ENCODE peak calls at places on chromosomes 7 and 10, in seven cellular contexts. One of them, this sample, is unnamed.
A peak's percentile ranks its signal among the peaks of the same experiment; 100 is the strongest.

GRCh38 chr7:99679032-99679399 is 780 bp downstream of the CYP3A5 start:
- DNase-seq in tibial nerve: no peak
- DNase-seq in epithelial cell of esophagus: peak; percentile 64
- DNase-seq in astrocyte of the spinal cord: no peak
- DNase-seq in fibroblast of mammary gland: peak; percentile 70
- DNase-seq in fibroblast of the aortic adventitia: no peak
- DNase-seq in epithelial cell of proximal tubule: peak; percentile 66
- DNase-seq in this sample: peak; percentile 5

GRCh38 chr10:125707852-125708468 is 11.5 kb upstream of the EDRF1 start:
- DNase-seq in tibial nerve: no peak
- DNase-seq in epithelial cell of esophagus: peak; percentile 60
- DNase-seq in astrocyte of the spinal cord: peak; percentile 14
- DNase-seq in fibroblast of mammary gland: peak; percentile 22
- DNase-seq in fibroblast of the aortic adventitia: peak; percentile 25
- DNase-seq in epithelial cell of proximal tubule: peak; percentile 61
- DNase-seq in this sample: no peak

GRCh38 chr10:105757302-105757701 is 1116.2 kb downstream of the SORCS3 start:
- DNase-seq in tibial nerve: no peak
- DNase-seq in epithelial cell of esophagus: no peak
- DNase-seq in astrocyte of the spinal cord: no peak
- DNase-seq in fibroblast of mammary gland: no peak
- DNase-seq in fibroblast of the aortic adventitia: no peak
- DNase-seq in epithelial cell of proximal tubule: no peak
- DNase-seq in this sample: no peak

GRCh38 chr7:119175916-119176627 is 951.6 kb downstream of the ANKRD7 start:
- DNase-seq in tibial nerve: peak; percentile 75
- DNase-seq in epithelial cell of esophagus: peak; percentile 84
- DNase-seq in astrocyte of the spinal cord: peak; percentile 76
- DNase-seq in fibroblast of mammary gland: peak; percentile 74
- DNase-seq in fibroblast of the aortic adventitia: peak; percentile 46
- DNase-seq in epithelial cell of proximal tubule: peak; percentile 39
- DNase-seq in this sample: peak; percentile 67

GRCh38 chr7:150514748-150515222 is at the start of gene GIMAP7:
- DNase-seq in tibial nerve: no peak
- DNase-seq in epithelial cell of esophagus: no peak
- DNase-seq in astrocyte of the spinal cord: no peak
- DNase-seq in fibroblast of mammary gland: no peak
- DNase-seq in fibroblast of the aortic adventitia: no peak
- DNase-seq in epithelial cell of proximal tubule: no peak
- DNase-seq in this sample: no peak

GRCh38 chr7:102064361-102065025 is 222.2 kb upstream of the SH2B2 start:
- DNase-seq in tibial nerve: no peak
- DNase-seq in epithelial cell of esophagus: peak; percentile 82
- DNase-seq in astrocyte of the spinal cord: no peak
- DNase-seq in fibroblast of mammary gland: no peak
- DNase-seq in fibroblast of the aortic adventitia: no peak
- DNase-seq in epithelial cell of proximal tubule: no peak
- DNase-seq in this sample: peak; percentile 69

GRCh38 chr7:26843696-26844095 is 20.7 kb downstream of the SKAP2 start:
- DNase-seq in tibial nerve: no peak
- DNase-seq in epithelial cell of esophagus: peak; percentile 8
- DNase-seq in astrocyte of the spinal cord: peak; percentile 46
- DNase-seq in fibroblast of mammary gland: peak; percentile 49
- DNase-seq in fibroblast of the aortic adventitia: peak; percentile 21
- DNase-seq in epithelial cell of proximal tubule: no peak
- DNase-seq in this sample: peak; percentile 20

GRCh38 chr7:3028071-3028766 is 15.4 kb downstream of the CARD11 start:
- DNase-seq in tibial nerve: peak; percentile 14
- DNase-seq in epithelial cell of esophagus: peak; percentile 85
- DNase-seq in astrocyte of the spinal cord: peak; percentile 63
- DNase-seq in fibroblast of mammary gland: peak; percentile 69
- DNase-seq in fibroblast of the aortic adventitia: peak; percentile 21
- DNase-seq in epithelial cell of proximal tubule: peak; percentile 30
- DNase-seq in this sample: peak; percentile 56

GRCh38 chr10:110648743-110649651 is 4.9 kb downstream of the RBM20 start:
- DNase-seq in tibial nerve: no peak
- DNase-seq in epithelial cell of esophagus: peak; percentile 9
- DNase-seq in astrocyte of the spinal cord: no peak
- DNase-seq in fibroblast of mammary gland: peak; percentile 32
- DNase-seq in fibroblast of the aortic adventitia: no peak
- DNase-seq in epithelial cell of proximal tubule: no peak
- DNase-seq in this sample: no peak

GRCh38 chr7:86911703-86912102 is 147.8 kb downstream of the ELAPOR2 start:
- DNase-seq in tibial nerve: no peak
- DNase-seq in epithelial cell of esophagus: peak; percentile 2
- DNase-seq in astrocyte of the spinal cord: no peak
- DNase-seq in fibroblast of mammary gland: peak; percentile 15
- DNase-seq in fibroblast of the aortic adventitia: no peak
- DNase-seq in epithelial cell of proximal tubule: no peak
- DNase-seq in this sample: no peak

GRCh38 chr7:17229257-17229656 is 69.2 kb upstream of the AHR start:
- DNase-seq in tibial nerve: no peak
- DNase-seq in epithelial cell of esophagus: no peak
- DNase-seq in astrocyte of the spinal cord: no peak
- DNase-seq in fibroblast of mammary gland: no peak
- DNase-seq in fibroblast of the aortic adventitia: no peak
- DNase-seq in epithelial cell of proximal tubule: no peak
- DNase-seq in this sample: no peak

GRCh38 chr10:99410876-99411275 is 19.5 kb downstream of the GOT1 start:
- DNase-seq in tibial nerve: no peak
- DNase-seq in epithelial cell of esophagus: no peak
- DNase-seq in astrocyte of the spinal cord: no peak
- DNase-seq in fibroblast of mammary gland: no peak
- DNase-seq in fibroblast of the aortic adventitia: no peak
- DNase-seq in epithelial cell of proximal tubule: no peak
- DNase-seq in this sample: no peak

GRCh38 chr10:24468281-24468751 is 255.4 kb downstream of the ARHGAP21 start:
- DNase-seq in tibial nerve: no peak
- DNase-seq in epithelial cell of esophagus: no peak
- DNase-seq in astrocyte of the spinal cord: peak; percentile 56
- DNase-seq in fibroblast of mammary gland: peak; percentile 51
- DNase-seq in fibroblast of the aortic adventitia: no peak
- DNase-seq in epithelial cell of proximal tubule: no peak
- DNase-seq in this sample: no peak

GRCh38 chr7:20466425-20467125 is 135.9 kb downstream of the ITGB8 start:
- DNase-seq in tibial nerve: no peak
- DNase-seq in epithelial cell of esophagus: no peak
- DNase-seq in astrocyte of the spinal cord: no peak
- DNase-seq in fibroblast of mammary gland: no peak
- DNase-seq in fibroblast of the aortic adventitia: no peak
- DNase-seq in epithelial cell of proximal tubule: no peak
- DNase-seq in this sample: no peak

GRCh38 chr10:5600908-5601307 is 65.5 kb downstream of the ASB13 start:
- DNase-seq in tibial nerve: no peak
- DNase-seq in epithelial cell of esophagus: no peak
- DNase-seq in astrocyte of the spinal cord: no peak
- DNase-seq in fibroblast of mammary gland: no peak
- DNase-seq in fibroblast of the aortic adventitia: no peak
- DNase-seq in epithelial cell of proximal tubule: no peak
- DNase-seq in this sample: no peak

GRCh38 chr10:11742009-11742778 is at the start of gene ECHDC3:
- DNase-seq in tibial nerve: no peak
- DNase-seq in epithelial cell of esophagus: peak; percentile 49
- DNase-seq in astrocyte of the spinal cord: peak; percentile 42
- DNase-seq in fibroblast of mammary gland: peak; percentile 36
- DNase-seq in fibroblast of the aortic adventitia: peak; percentile 29
- DNase-seq in epithelial cell of proximal tubule: no peak
- DNase-seq in this sample: peak; percentile 38

GRCh38 chr10:94104316-94105060 is 110.8 kb downstream of the PLCE1 start:
- DNase-seq in tibial nerve: no peak
- DNase-seq in epithelial cell of esophagus: peak; percentile 17
- DNase-seq in astrocyte of the spinal cord: peak; percentile 45
- DNase-seq in fibroblast of mammary gland: peak; percentile 54
- DNase-seq in fibroblast of the aortic adventitia: no peak
- DNase-seq in epithelial cell of proximal tubule: no peak
- DNase-seq in this sample: no peak

GRCh38 chr7:105060923-105061322 is 46.9 kb downstream of the KMT2E start:
- DNase-seq in tibial nerve: no peak
- DNase-seq in epithelial cell of esophagus: no peak
- DNase-seq in astrocyte of the spinal cord: no peak
- DNase-seq in fibroblast of mammary gland: no peak
- DNase-seq in fibroblast of the aortic adventitia: no peak
- DNase-seq in epithelial cell of proximal tubule: no peak
- DNase-seq in this sample: no peak

GRCh38 chr10:28879875-28880381 is 202.6 kb downstream of the BAMBI start:
- DNase-seq in tibial nerve: no peak
- DNase-seq in epithelial cell of esophagus: no peak
- DNase-seq in astrocyte of the spinal cord: no peak
- DNase-seq in fibroblast of mammary gland: no peak
- DNase-seq in fibroblast of the aortic adventitia: peak; percentile 39
- DNase-seq in epithelial cell of proximal tubule: no peak
- DNase-seq in this sample: no peak

GRCh38 chr7:101717986-101718746 is 89.1 kb upstream of the MYL10 start:
- DNase-seq in tibial nerve: no peak
- DNase-seq in epithelial cell of esophagus: peak; percentile 69
- DNase-seq in astrocyte of the spinal cord: peak; percentile 36
- DNase-seq in fibroblast of mammary gland: peak; percentile 44
- DNase-seq in fibroblast of the aortic adventitia: no peak
- DNase-seq in epithelial cell of proximal tubule: no peak
- DNase-seq in this sample: peak; percentile 47

GRCh38 chr10:46998595-46998994 is 87.4 kb downstream of the PTPN20 start:
- DNase-seq in tibial nerve: no peak
- DNase-seq in epithelial cell of esophagus: no peak
- DNase-seq in astrocyte of the spinal cord: no peak
- DNase-seq in fibroblast of mammary gland: no peak
- DNase-seq in fibroblast of the aortic adventitia: no peak
- DNase-seq in epithelial cell of proximal tubule: no peak
- DNase-seq in this sample: no peak

GRCh38 chr10:46998192-46998591 is 87.0 kb downstream of the PTPN20 start:
- DNase-seq in tibial nerve: no peak
- DNase-seq in epithelial cell of esophagus: no peak
- DNase-seq in astrocyte of the spinal cord: no peak
- DNase-seq in fibroblast of mammary gland: no peak
- DNase-seq in fibroblast of the aortic adventitia: no peak
- DNase-seq in epithelial cell of proximal tubule: no peak
- DNase-seq in this sample: no peak

GRCh38 chr10:46999217-46999616 is 88.0 kb downstream of the PTPN20 start:
- DNase-seq in tibial nerve: no peak
- DNase-seq in epithelial cell of esophagus: peak; percentile 19
- DNase-seq in astrocyte of the spinal cord: no peak
- DNase-seq in fibroblast of mammary gland: no peak
- DNase-seq in fibroblast of the aortic adventitia: no peak
- DNase-seq in epithelial cell of proximal tubule: no peak
- DNase-seq in this sample: no peak

GRCh38 chr10:46992794-46993552 is 81.7 kb downstream of the PTPN20 start:
- DNase-seq in tibial nerve: peak; percentile 43
- DNase-seq in epithelial cell of esophagus: peak; percentile 41
- DNase-seq in astrocyte of the spinal cord: peak; percentile 47
- DNase-seq in fibroblast of mammary gland: peak; percentile 69
- DNase-seq in fibroblast of the aortic adventitia: peak; percentile 98
- DNase-seq in epithelial cell of proximal tubule: no peak
- DNase-seq in this sample: peak; percentile 53

GRCh38 chr10:46995234-46995633 is 84.0 kb downstream of the PTPN20 start:
- DNase-seq in tibial nerve: no peak
- DNase-seq in epithelial cell of esophagus: no peak
- DNase-seq in astrocyte of the spinal cord: no peak
- DNase-seq in fibroblast of mammary gland: no peak
- DNase-seq in fibroblast of the aortic adventitia: peak; percentile 46
- DNase-seq in epithelial cell of proximal tubule: no peak
- DNase-seq in this sample: no peak
- TF ChIP-seq CTCF in tibial nerve: no peak
- TF ChIP-seq CTCF in epithelial cell of esophagus: no peak
- TF ChIP-seq CTCF in astrocyte of the spinal cord: no peak
- TF ChIP-seq CTCF in fibroblast of mammary gland: no peak
- TF ChIP-seq CTCF in fibroblast of the aortic adventitia: peak; percentile 24
- TF ChIP-seq CTCF in epithelial cell of proximal tubule: no peak
- TF ChIP-seq CTCF in this sample: no peak

GRCh38 chr10:116324951-116325635 is 845 bp downstream of the CCDC172 start:
- DNase-seq in tibial nerve: no peak
- DNase-seq in epithelial cell of esophagus: no peak
- DNase-seq in astrocyte of the spinal cord: no peak
- DNase-seq in fibroblast of mammary gland: no peak
- DNase-seq in fibroblast of the aortic adventitia: no peak
- DNase-seq in epithelial cell of proximal tubule: no peak
- DNase-seq in this sample: no peak
- H3K4me3 ChIP-seq in tibial nerve: no peak overlapping the region
- H3K4me3 ChIP-seq in epithelial cell of esophagus: no peak overlapping the region
- H3K4me3 ChIP-seq in astrocyte of the spinal cord: no peak overlapping the region
- H3K4me3 ChIP-seq in fibroblast of mammary gland: no peak overlapping the region
- H3K4me3 ChIP-seq in fibroblast of the aortic adventitia: no peak overlapping the region
- H3K4me3 ChIP-seq in epithelial cell of proximal tubule: no peak overlapping the region
- H3K4me3 ChIP-seq in this sample: no peak overlapping the region

GRCh38 chr7:130943981-130944380 is 210.0 kb upstream of the KLF14 start:
- DNase-seq in tibial nerve: no peak
- DNase-seq in epithelial cell of esophagus: no peak
- DNase-seq in astrocyte of the spinal cord: peak; percentile 36
- DNase-seq in fibroblast of mammary gland: no peak
- DNase-seq in fibroblast of the aortic adventitia: no peak
- DNase-seq in epithelial cell of proximal tubule: no peak
- DNase-seq in this sample: no peak
- TF ChIP-seq CTCF in tibial nerve: no peak
- TF ChIP-seq CTCF in epithelial cell of esophagus: no peak
- TF ChIP-seq CTCF in astrocyte of the spinal cord: no peak
- TF ChIP-seq CTCF in fibroblast of mammary gland: no peak
- TF ChIP-seq CTCF in fibroblast of the aortic adventitia: no peak
- TF ChIP-seq CTCF in epithelial cell of proximal tubule: no peak
- TF ChIP-seq CTCF in this sample: no peak

GRCh38 chr7:149427096-149427680 is 33.7 kb downstream of the ZNF777 start:
- DNase-seq in tibial nerve: no peak
- DNase-seq in epithelial cell of esophagus: no peak
- DNase-seq in astrocyte of the spinal cord: no peak
- DNase-seq in fibroblast of mammary gland: no peak
- DNase-seq in fibroblast of the aortic adventitia: no peak
- DNase-seq in epithelial cell of proximal tubule: no peak
- DNase-seq in this sample: no peak

GRCh38 chr7:149422914-149423285 is 38.0 kb downstream of the ZNF777 start:
- DNase-seq in tibial nerve: no peak
- DNase-seq in epithelial cell of esophagus: no peak
- DNase-seq in astrocyte of the spinal cord: no peak
- DNase-seq in fibroblast of mammary gland: no peak
- DNase-seq in fibroblast of the aortic adventitia: no peak
- DNase-seq in epithelial cell of proximal tubule: no peak
- DNase-seq in this sample: no peak

GRCh38 chr7:149422065-149422913 is 38.6 kb downstream of the ZNF777 start:
- DNase-seq in tibial nerve: no peak
- DNase-seq in epithelial cell of esophagus: peak; percentile 79
- DNase-seq in astrocyte of the spinal cord: peak; percentile 51
- DNase-seq in fibroblast of mammary gland: peak; percentile 66
- DNase-seq in fibroblast of the aortic adventitia: peak; percentile 42
- DNase-seq in epithelial cell of proximal tubule: no peak
- DNase-seq in this sample: peak; percentile 69

GRCh38 chr7:149420006-149420405 is 40.9 kb downstream of the ZNF777 start:
- DNase-seq in tibial nerve: no peak
- DNase-seq in epithelial cell of esophagus: no peak
- DNase-seq in astrocyte of the spinal cord: no peak
- DNase-seq in fibroblast of mammary gland: no peak
- DNase-seq in fibroblast of the aortic adventitia: no peak
- DNase-seq in epithelial cell of proximal tubule: no peak
- DNase-seq in this sample: no peak

DNA sequence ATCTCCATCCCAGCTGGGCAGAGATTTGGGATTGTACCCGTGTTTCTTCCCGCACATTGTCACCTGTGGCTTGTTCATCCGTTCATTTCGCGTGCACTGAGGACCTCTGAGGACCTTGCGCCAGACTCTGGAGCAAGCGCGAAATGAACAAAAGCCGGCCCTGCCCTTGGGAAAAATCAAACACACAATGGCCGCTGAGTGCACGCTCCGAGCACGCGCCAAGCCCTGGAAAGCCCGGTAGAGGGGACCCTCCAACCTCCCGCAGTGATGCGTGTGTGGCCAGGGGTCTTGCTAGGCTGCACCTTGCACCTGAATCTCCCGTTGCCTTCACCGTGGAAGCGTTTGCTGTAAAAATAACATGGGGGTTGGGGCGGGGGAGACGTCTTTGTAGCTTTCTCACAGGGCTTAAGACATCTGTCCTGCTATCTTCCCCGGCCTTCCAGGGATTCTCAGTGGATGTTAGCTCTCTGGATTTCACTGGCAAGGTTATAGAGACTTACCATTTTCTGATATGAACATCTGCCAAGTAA is 37.4 kb downstream of the ZNF777 start:
- DNase-seq in tibial nerve: no peak
- DNase-seq in epithelial cell of esophagus: no peak
- DNase-seq in astrocyte of the spinal cord: no peak
- DNase-seq in fibroblast of mammary gland: no peak
- DNase-seq in fibroblast of the aortic adventitia: peak; percentile 3
- DNase-seq in epithelial cell of proximal tubule: no peak
- DNase-seq in this sample: no peak
- H3K4me3 ChIP-seq in tibial nerve: peak overlapping the region; percentile 53
- H3K4me3 ChIP-seq in epithelial cell of esophagus: peak overlapping the region; percentile 3
- H3K4me3 ChIP-seq in astrocyte of the spinal cord: no peak overlapping the region
- H3K4me3 ChIP-seq in fibroblast of mammary gland: no peak overlapping the region
- H3K4me3 ChIP-seq in fibroblast of the aortic adventitia: no peak overlapping the region
- H3K4me3 ChIP-seq in epithelial cell of proximal tubule: no peak overlapping the region
- H3K4me3 ChIP-seq in this sample: no peak overlapping the region